ENCODE peak calls at places on chromosomes 11 and 22, in five cellular contexts. One of them, this sample, is unnamed.

GRCh38 chr11:101241160-101241795 is 111.7 kb upstream of the PGR start:
- DNase-seq in NCI-H345: no peak
- DNase-seq in GM12892: no peak
- DNase-seq in NCI-H2107: no peak
- DNase-seq in RWPE1: no peak
- DNase-seq in this sample: no peak

GRCh38 chr11:130612291-130612802 is 163.9 kb downstream of the ADAMTS15 start:
- DNase-seq in NCI-H345: no peak
- DNase-seq in GM12892: no peak
- DNase-seq in RWPE1: peak; percentile 41
- DNase-seq in NCI-H2107: no peak
- DNase-seq in this sample: no peak

GRCh38 chr11:1271927-1272326 is 37.5 kb downstream of the TOLLIP start:
- DNase-seq in NCI-H2107: no peak
- DNase-seq in RWPE1: no peak
- DNase-seq in GM12892: no peak
- DNase-seq in NCI-H345: no peak
- DNase-seq in this sample: no peak

GRCh38 chr11:115745545-115746265 is 241.5 kb upstream of the CADM1 start:
- DNase-seq in RWPE1: no peak
- DNase-seq in NCI-H345: no peak
- DNase-seq in GM12892: no peak
- DNase-seq in NCI-H2107: no peak
- DNase-seq in this sample: no peak

GRCh38 chr11:93236741-93237675 is 39.2 kb upstream of the SLC36A4 start:
- DNase-seq in NCI-H345: peak; percentile 4
- DNase-seq in GM12892: no peak
- DNase-seq in RWPE1: peak; percentile 29
- DNase-seq in NCI-H2107: no peak
- DNase-seq in this sample: no peak

GRCh38 chr11:15258433-15259350 is 144.0 kb downstream of the INSC start:
- DNase-seq in GM12892: no peak
- DNase-seq in RWPE1: peak; percentile 18
- DNase-seq in NCI-H345: peak; percentile 64
- DNase-seq in NCI-H2107: peak; percentile 25
- DNase-seq in this sample: no peak

GRCh38 chr22:48827228-48827810 is 1000.4 kb downstream of the BRD1 start:
- DNase-seq in NCI-H345: peak; percentile 86
- DNase-seq in NCI-H2107: peak; percentile 30
- DNase-seq in RWPE1: no peak
- DNase-seq in GM12892: no peak
- DNase-seq in this sample: no peak

GRCh38 chr22:24406322-24407277 is 20.8 kb upstream of the ADORA2A start:
- DNase-seq in GM12892: no peak
- DNase-seq in NCI-H2107: no peak
- DNase-seq in RWPE1: no peak
- DNase-seq in NCI-H345: no peak
- DNase-seq in this sample: no peak

GRCh38 chr22:43974028-43974545 is 18.8 kb downstream of the SAMM50 start:
- DNase-seq in RWPE1: no peak
- DNase-seq in NCI-H345: no peak
- DNase-seq in NCI-H2107: no peak
- DNase-seq in GM12892: no peak
- DNase-seq in this sample: no peak

GRCh38 chr11:8252388-8252787 is 11.3 kb downstream of the LMO1 start:
- DNase-seq in GM12892: no peak
- DNase-seq in RWPE1: no peak
- DNase-seq in NCI-H2107: no peak
- DNase-seq in NCI-H345: no peak
- DNase-seq in this sample: no peak

GRCh38 chr22:36986242-36986821 is 32.9 kb downstream of the TST start:
- DNase-seq in NCI-H2107: no peak
- DNase-seq in RWPE1: no peak
- DNase-seq in NCI-H345: no peak
- DNase-seq in GM12892: no peak
- DNase-seq in this sample: no peak

GRCh38 chr11:76724162-76724768 is 53.7 kb upstream of the LRRC32 start:
- DNase-seq in NCI-H345: no peak
- DNase-seq in NCI-H2107: no peak
- DNase-seq in GM12892: no peak
- DNase-seq in RWPE1: no peak
- DNase-seq in this sample: no peak